ENCODE peak calls at places on chromosome 2, in five cellular contexts. Q is naive thymus-derived CD4-positive, alpha-beta T cell; I is coronary artery; C is uterus; W is heart right ventricle. D is an unnamed sample.

GRCh38 chr2:220127311-220127710 is 499.9 kb downstream of the SLC4A3 start:
- DNase-seq in Q (no peak), I (no peak), C (no peak), W (no peak), D (no peak)

GRCh38 chr2:126849486-126849885 is 49.2 kb upstream of the TEX51 start:
- DNase-seq in Q (no peak), I (peak; percentile 38), C (no peak), W (no peak), D (no peak)

GRCh38 chr2:143117225-143117624 is 12.0 kb upstream of the ARHGAP15 start:
- DNase-seq in Q (no peak), I (no peak), C (no peak), W (no peak), D (no peak)

GRCh38 chr2:152334701-152335015 is 316 bp upstream of the FMNL2 start:
- DNase-seq in Q (no peak), I (no peak), C (no peak), W (no peak), D (no peak)

GRCh38 chr2:149205143-149205542 is 125.2 kb upstream of the LYPD6 start:
- DNase-seq in Q (no peak), I (no peak), C (no peak), W (no peak), D (no peak)

GRCh38 chr2:6772366-6772710 is 93.4 kb downstream of the CMPK2 start:
- DNase-seq in Q (no peak), I (no peak), C (no peak), W (no peak), D (no peak)

GRCh38 chr2:174614261-174614660 is 16.7 kb upstream of the WIPF1 start:
- DNase-seq in Q (no peak), I (no peak), C (no peak), W (no peak), D (no peak)

GRCh38 chr2:223047260-223047761 is 4.7 kb upstream of the KCNE4 start:
- DNase-seq in Q (no peak), I (no peak), C (no peak), W (no peak), D (no peak)

GRCh38 chr2:219531639-219532377 is 11.8 kb downstream of the CHPF start:
- DNase-seq in Q (no peak), I (no peak), C (no peak), W (no peak), D (no peak)

GRCh38 chr2:19048593-19049264 is 309.7 kb downstream of the OSR1 start:
- DNase-seq in Q (no peak), I (no peak), C (peak; percentile 87), W (peak; percentile 31), D (no peak)

GRCh38 chr2:209663149-209663548 is 108.5 kb upstream of the UNC80 start:
- DNase-seq in Q (no peak), I (no peak), C (no peak), W (no peak), D (no peak)

GRCh38 chr2:182077451-182078142 is 91.9 kb downstream of the PPP1R1C start:
- DNase-seq in Q (no peak), I (no peak), C (peak; percentile 15), W (peak; percentile 68), D (peak; percentile 68)

GRCh38 chr2:213455316-213456008 is 171.2 kb downstream of the SPAG16 start:
- DNase-seq in Q (no peak), I (no peak), C (no peak), W (no peak), D (no peak)

GRCh38 chr2:182821172-182821571 is 45.3 kb downstream of the FRZB start:
- DNase-seq in Q (no peak), I (no peak), C (no peak), W (no peak), D (no peak)

GRCh38 chr2:675982-676646 is 1.1 kb downstream of the TMEM18 start:
- DNase-seq in Q (no peak), I (no peak), C (peak; percentile 73), W (peak; percentile 23), D (no peak)

GRCh38 chr2:159399716-159400525 is 113.4 kb upstream of the WDSUB1 start:
- DNase-seq in Q (no peak), I (no peak), C (no peak), W (no peak), D (no peak)

GRCh38 chr2:104854507-104855173 is 725 bp downstream of the POU3F3 start:
- DNase-seq in Q (no peak), I (no peak), C (no peak), W (no peak), D (no peak)

GRCh38 chr2:104853926-104854506 is at the start of gene POU3F3:
- DNase-seq in Q (peak; percentile 21), I (no peak), C (peak; percentile 63), W (peak; percentile 86), D (peak; percentile 95)

GRCh38 chr2:104856973-104857261 is 3.0 kb downstream of the POU3F3 start:
- DNase-seq in Q (no peak), I (no peak), C (no peak), W (no peak), D (no peak)

GRCh38 chr2:104856086-104856972 is 2.4 kb downstream of the POU3F3 start:
- DNase-seq in Q (peak; percentile 17), I (no peak), C (no peak), W (no peak), D (no peak)

DNA sequence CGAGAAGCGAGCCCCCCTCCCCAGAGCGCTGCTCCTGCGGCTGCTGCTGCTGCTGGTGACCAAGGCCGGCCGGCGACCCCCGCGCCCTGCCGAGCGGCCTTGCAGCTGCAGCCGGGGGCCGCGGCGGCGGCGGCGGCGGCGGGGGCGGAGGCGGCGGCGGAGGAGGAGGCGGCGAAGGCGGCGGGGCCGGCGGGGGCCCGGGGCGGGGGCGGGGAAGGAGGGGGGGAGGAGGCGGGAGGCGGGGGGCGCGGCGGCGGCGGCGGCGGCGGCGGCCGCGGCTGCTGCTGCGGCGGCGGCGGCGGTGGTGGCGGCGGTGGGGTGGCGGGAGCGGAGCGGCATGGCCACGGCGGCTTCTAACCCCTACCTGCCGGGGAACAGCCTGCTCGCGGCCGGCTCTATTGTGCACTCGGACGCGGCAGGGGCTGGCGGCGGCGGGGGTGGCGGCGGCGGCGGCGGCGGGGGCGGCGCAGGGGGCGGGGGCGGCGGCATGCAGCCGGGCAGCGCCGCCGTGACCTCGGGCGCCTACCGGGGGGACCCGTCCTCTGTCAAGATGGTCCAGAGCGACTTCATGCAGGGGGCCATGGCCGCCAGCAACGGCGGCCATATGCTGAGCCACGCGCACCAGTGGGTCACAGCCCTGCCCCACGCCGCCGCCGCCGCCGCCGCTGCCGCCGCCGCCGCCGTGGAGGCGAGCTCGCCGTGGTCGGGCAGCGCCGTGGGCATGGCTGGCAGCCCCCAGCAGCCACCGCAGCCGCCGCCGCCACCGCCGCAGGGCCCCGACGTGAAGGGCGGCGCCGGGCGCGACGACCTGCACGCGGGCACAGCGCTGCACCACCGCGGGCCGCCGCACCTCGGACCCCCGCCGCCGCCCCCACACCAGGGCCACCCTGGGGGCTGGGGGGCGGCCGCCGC is 1.5 kb downstream of the POU3F3 start:
- DNase-seq in Q (no peak), I (no peak), C (no peak), W (no peak), D (no peak)
- H3K4me3 ChIP-seq in Q (no peak overlapping the region), I (peak overlapping the region; percentile 57), C (no peak overlapping the region), W (peak overlapping the region; percentile 55), D (no peak overlapping the region)

DNA sequence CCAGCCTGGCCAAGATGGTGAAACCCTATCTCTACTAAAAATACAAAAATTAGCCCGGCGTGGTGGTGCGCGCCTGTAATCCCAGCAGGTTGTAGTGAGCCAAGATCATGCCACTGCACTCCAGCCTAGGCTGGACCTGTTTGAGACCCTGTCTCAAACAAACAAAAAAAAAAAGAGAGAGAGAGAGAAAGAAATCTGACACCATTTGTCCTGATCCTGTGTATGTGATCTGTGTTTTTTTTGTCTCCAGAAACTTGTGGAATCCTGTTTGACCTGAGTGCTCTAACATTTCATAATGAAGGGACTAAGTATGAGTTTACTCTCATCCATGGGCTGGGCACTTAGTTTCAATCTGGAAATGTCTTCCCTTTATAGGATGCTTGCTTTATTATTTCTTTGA is 6.4 kb upstream of the ITPRIPL1 start:
- DNase-seq in Q (no peak), I (no peak), C (no peak), W (no peak), D (no peak)
- H3K4me3 ChIP-seq in Q (no peak overlapping the region), I (no peak overlapping the region), C (no peak overlapping the region), W (no peak overlapping the region), D (no peak overlapping the region)

GRCh38 chr2:37005118-37005868 is 39.0 kb upstream of the STRN start:
- DNase-seq in Q (peak; percentile 18), I (no peak), C (no peak), W (peak; percentile 21), D (peak; percentile 9)

GRCh38 chr2:37000273-37000780 is 34.0 kb upstream of the STRN start:
- DNase-seq in Q (no peak), I (no peak), C (no peak), W (no peak), D (no peak)

GRCh38 chr2:37000988-37001556 is 34.7 kb upstream of the STRN start:
- DNase-seq in Q (no peak), I (no peak), C (no peak), W (no peak), D (no peak)
- H3K4me3 ChIP-seq in Q (no peak overlapping the region), I (no peak overlapping the region), C (no peak overlapping the region), W (no peak overlapping the region), D (no peak overlapping the region)

DNA sequence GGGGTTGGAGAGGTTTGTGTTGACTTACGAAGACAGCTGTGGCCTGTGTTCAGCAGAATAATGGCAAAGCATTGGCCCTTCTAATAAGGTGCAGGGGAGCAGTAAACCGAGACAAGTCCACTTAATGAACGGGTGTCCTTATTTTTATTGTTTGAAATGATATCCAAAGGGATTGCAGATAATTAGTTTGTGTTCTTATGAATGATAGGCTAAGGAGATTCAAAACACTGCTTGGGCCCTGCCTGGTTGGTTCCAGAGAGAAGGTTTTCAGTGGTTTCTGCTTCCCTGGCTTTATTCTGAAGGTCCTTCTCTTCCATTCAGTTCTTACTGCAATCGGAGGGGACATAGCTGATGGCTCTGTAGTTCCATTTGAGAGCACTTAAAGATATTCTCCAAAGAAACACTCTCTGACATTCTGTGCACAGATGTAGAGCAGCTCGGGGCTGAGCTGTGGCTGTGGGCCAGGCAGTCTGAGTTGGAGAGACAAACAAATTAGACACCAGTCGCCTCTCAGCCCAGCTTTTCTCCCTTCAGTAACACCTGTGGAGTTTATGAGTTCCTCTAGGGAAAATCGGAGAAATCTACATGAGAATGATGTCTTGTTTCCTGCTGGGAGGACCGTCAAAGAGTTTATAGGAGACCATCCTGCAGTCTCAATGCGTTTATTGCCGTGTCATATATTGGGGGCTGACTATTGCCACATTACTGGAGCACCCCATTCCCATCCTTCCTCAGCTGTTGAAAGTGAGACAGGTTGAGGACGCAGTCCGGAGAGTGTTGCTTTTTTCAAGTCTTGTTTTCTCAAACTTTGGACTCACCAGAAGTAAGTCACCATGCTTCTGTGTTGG is 6.5 kb downstream of the GREB1 start:
- DNase-seq in Q (no peak), I (no peak), C (peak; percentile 59), W (no peak), D (no peak)
- H3K4me3 ChIP-seq in Q (no peak overlapping the region), I (no peak overlapping the region), C (peak overlapping the region; percentile 30), W (no peak overlapping the region), D (no peak overlapping the region)

D was measured in Jurkat, Clone E6-1.